ENCODE peak calls at places on chromosomes 4 and X, in eight cellular contexts. P, W, A, U, I, Y, X and Q are unnamed samples.

GRCh38 chrX:103607385-103608304 is at the start of gene TCEAL3:
- DNase-seq in P (peak), W (peak), A (no peak), U (peak), I (no peak), Y (no peak), X (peak), Q (peak)

GRCh38 chr4:117560329-117560728 is 474.0 kb upstream of the NDST3 start:
- DNase-seq in P (peak), W (no peak), A (no peak), U (no peak), I (no peak), Y (peak), X (peak), Q (no peak)

GRCh38 chr4:178462710-178463109 is 1020.5 kb upstream of the AGA start:
- DNase-seq in P (no peak), W (no peak), A (no peak), U (no peak), I (no peak), Y (no peak), X (no peak), Q (no peak)

GRCh38 chr4:183499389-183499788 is 5.5 kb upstream of the ING2 start:
- DNase-seq in P (no peak), W (no peak), A (no peak), U (no peak), I (no peak), Y (no peak), X (no peak), Q (no peak)

GRCh38 chrX:150329888-150330287 is 33.2 kb upstream of the MAMLD1 start:
- DNase-seq in P (no peak), W (no peak), A (no peak), U (no peak), I (no peak), Y (no peak), X (no peak), Q (no peak)

GRCh38 chr4:4491396-4491893 is 50.4 kb downstream of the STX18 start:
- DNase-seq in P (no peak), W (no peak), A (no peak), U (no peak), I (no peak), Y (no peak), X (no peak), Q (no peak)

GRCh38 chrX:135520022-135520552 is 373 bp upstream of the INTS6L start:
- DNase-seq in P (peak), W (no peak), A (no peak), U (no peak), I (no peak), Y (peak), X (no peak), Q (no peak)

GRCh38 chrX:7420712-7421111 is 272.8 kb upstream of the PUDP start:
- DNase-seq in P (no peak), W (no peak), A (no peak), U (no peak), I (no peak), Y (no peak), X (no peak), Q (no peak)

GRCh38 chr4:24988776-24989175 is 42.0 kb downstream of the LGI2 start:
- DNase-seq in P (peak), W (no peak), A (peak), U (no peak), I (no peak), Y (peak), X (no peak), Q (no peak)

GRCh38 chr4:153083447-153083921 is 120.8 kb upstream of the TRIM2 start:
- DNase-seq in P (peak), W (peak), A (peak), U (peak), I (peak), Y (peak), X (peak), Q (no peak)

GRCh38 chr4:53015681-53016080 is 153.6 kb downstream of the RASL11B start:
- DNase-seq in P (peak), W (peak), A (peak), U (no peak), I (no peak), Y (no peak), X (no peak), Q (no peak)

GRCh38 chr4:31291238-31291637 is 571.1 kb downstream of the PCDH7 start:
- DNase-seq in P (no peak), W (no peak), A (peak), U (no peak), I (no peak), Y (no peak), X (no peak), Q (no peak)

GRCh38 chr4:48369248-48369647 is 27.9 kb downstream of the SLAIN2 start:
- DNase-seq in P (peak), W (no peak), A (no peak), U (no peak), I (no peak), Y (no peak), X (no peak), Q (no peak)

GRCh38 chr4:156598138-156598681 is 373.4 kb downstream of the PDGFC start:
- DNase-seq in P (peak), W (no peak), A (no peak), U (no peak), I (no peak), Y (no peak), X (no peak), Q (no peak)

GRCh38 chrX:9885150-9885549 is 82.0 kb upstream of the CLDN34 start:
- DNase-seq in P (peak), W (peak), A (peak), U (peak), I (peak), Y (no peak), X (peak), Q (no peak)